ENCODE peak calls at places on chromosomes 16 and 17, in ten cellular contexts. O is aorta, U is WERI-Rb-1, V is SJSA1, M is PC-3, I is fibroblast of mammary gland, X is iPS DF 6.9, A is left lung, J is skeletal muscle cell, T is foreskin fibroblast. F is an unnamed sample.

GRCh38 chr16:30010817-30011504 is at the start of gene DOC2A:
- DNase-seq in O (no peak), U (peak), V (no peak), M (no peak), I (no peak), X (no peak), A (peak), J (no peak), T (peak), F (no peak)

GRCh38 chr16:70681382-70682238 is 4.2 kb downstream of the MTSS2 start:
- DNase-seq in O (peak), U (no peak), V (no peak), M (no peak), I (no peak), X (no peak), A (peak), J (no peak), T (no peak), F (no peak)

GRCh38 chr17:78421534-78422266 is 43.3 kb downstream of the PGS1 start:
- DNase-seq in O (peak), U (peak), V (peak), M (peak), I (peak), X (peak), A (peak), J (no peak), T (peak), F (peak)

GRCh38 chr16:72029567-72030271 is 21.2 kb downstream of the DHODH start:
- DNase-seq in O (no peak), U (no peak), V (no peak), M (no peak), I (no peak), X (no peak), A (no peak), J (no peak), T (no peak), F (no peak)

GRCh38 chr16:54316095-54316494 is 29.5 kb upstream of the IRX3 start:
- DNase-seq in O (no peak), U (no peak), V (no peak), M (no peak), I (no peak), X (no peak), A (no peak), J (no peak), T (no peak), F (no peak)

GRCh38 chr17:78180083-78180482 is 6.8 kb downstream of the TK1 start:
- DNase-seq in O (no peak), U (no peak), V (peak), M (no peak), I (no peak), X (no peak), A (no peak), J (no peak), T (no peak), F (no peak)

GRCh38 chr16:13909872-13910303 is 10.1 kb upstream of the ERCC4 start:
- DNase-seq in O (peak), U (no peak), V (no peak), M (peak), I (peak), X (no peak), A (no peak), J (peak), T (peak), F (peak)

GRCh38 chr16:91484-91883 is 13.5 kb downstream of the MPG start:
- DNase-seq in O (no peak), U (no peak), V (no peak), M (no peak), I (peak), X (no peak), A (no peak), J (no peak), T (peak), F (no peak)

GRCh38 chr16:56106527-56106926 is 84.8 kb upstream of the GNAO1 start:
- DNase-seq in O (no peak), U (no peak), V (no peak), M (no peak), I (no peak), X (no peak), A (no peak), J (no peak), T (no peak), F (no peak)

GRCh38 chr16:77406680-77407079 is 28.2 kb downstream of the ADAMTS18 start:
- DNase-seq in O (no peak), U (no peak), V (no peak), M (peak), I (peak), X (no peak), A (no peak), J (no peak), T (peak), F (no peak)

GRCh38 chr16:81646561-81646960 is 132.5 kb upstream of the PLCG2 start:
- DNase-seq in O (no peak), U (no peak), V (no peak), M (peak), I (peak), X (no peak), A (no peak), J (no peak), T (peak), F (no peak)

GRCh38 chr16:12257926-12258561 is 281.5 kb downstream of the SNX29 start:
- DNase-seq in O (no peak), U (peak), V (no peak), M (peak), I (no peak), X (no peak), A (no peak), J (no peak), T (no peak), F (no peak)

DNA sequence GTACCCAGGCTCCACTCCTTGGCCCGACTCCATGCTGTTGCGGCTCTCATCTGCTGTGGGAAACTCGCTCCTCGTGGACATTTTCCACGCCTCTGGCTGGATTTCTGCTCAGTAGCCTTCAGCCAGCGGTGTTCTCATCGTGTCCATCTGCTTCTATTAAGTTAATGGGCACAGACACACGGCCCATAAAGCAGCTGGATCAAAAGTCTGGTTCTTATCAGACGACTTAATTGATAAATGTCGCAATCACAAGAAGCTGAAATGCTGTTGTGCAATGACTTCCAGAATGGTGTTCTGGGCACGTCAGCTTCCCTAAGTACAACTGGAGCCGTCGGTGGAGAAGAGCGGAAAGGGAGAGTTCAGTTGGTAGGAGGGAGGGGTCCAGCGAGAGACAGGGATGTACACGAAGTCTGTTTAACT is 211.7 kb upstream of the CHMP6 start:
- DNase-seq in O (no peak), U (no peak), V (no peak), M (no peak), I (peak), X (no peak), A (no peak), J (peak), T (peak), F (no peak)
- H3K4me3 ChIP-seq in O (no peak), U (no peak), V (no peak), M (no peak), I (peak), X (no peak), A (no peak), J (no peak), T (no peak), F (no peak)

DNA sequence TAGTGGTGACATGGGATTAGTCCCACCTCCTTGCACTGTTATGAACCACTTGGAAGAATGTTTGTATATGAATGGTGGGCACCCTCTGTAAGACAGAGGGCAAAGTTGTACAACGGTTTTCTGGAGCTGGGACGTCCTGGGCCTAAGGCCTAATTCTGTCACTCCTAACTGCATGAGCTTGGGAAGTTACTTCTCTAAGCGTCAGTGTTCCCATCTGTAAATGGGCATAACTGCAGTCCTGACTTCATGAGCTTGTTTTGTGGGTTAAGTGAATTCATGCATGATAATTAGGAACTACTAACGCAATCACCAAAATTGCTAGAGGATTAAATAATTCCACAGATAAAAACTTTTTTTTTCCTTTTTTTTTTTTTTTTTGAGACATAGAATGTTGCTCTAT is 1.8 kb downstream of the TBC1D16 start:
- DNase-seq in O (no peak), U (no peak), V (no peak), M (no peak), I (no peak), X (no peak), A (no peak), J (no peak), T (no peak), F (no peak)
- H3K4me3 ChIP-seq in O (no peak), U (no peak), V (no peak), M (no peak), I (no peak), X (no peak), A (no peak), J (no peak), T (no peak), F (no peak)

GRCh38 chr16:27189335-27189972 is 13.9 kb upstream of the KDM8 start:
- DNase-seq in O (no peak), U (peak), V (no peak), M (no peak), I (no peak), X (no peak), A (no peak), J (no peak), T (no peak), F (no peak)
- H3K4me3 ChIP-seq in O (no peak), U (no peak), V (no peak), M (no peak), I (no peak), X (no peak), A (no peak), J (no peak), T (no peak), F (no peak)

GRCh38 chr16:27232061-27232841 is 28.9 kb downstream of the KDM8 start:
- DNase-seq in O (peak), U (no peak), V (no peak), M (no peak), I (no peak), X (no peak), A (no peak), J (no peak), T (no peak), F (no peak)

GRCh38 chr16:27229891-27230470 is 26.7 kb downstream of the KDM8 start:
- DNase-seq in O (peak), U (no peak), V (no peak), M (no peak), I (no peak), X (no peak), A (peak), J (no peak), T (no peak), F (no peak)

GRCh38 chr16:27228621-27229501 is 25.5 kb downstream of the KDM8 start:
- DNase-seq in O (peak), U (peak), V (no peak), M (no peak), I (no peak), X (no peak), A (peak), J (peak), T (no peak), F (no peak)

GRCh38 chr16:27231692-27232060 is 28.4 kb downstream of the KDM8 start:
- DNase-seq in O (no peak), U (no peak), V (no peak), M (no peak), I (no peak), X (no peak), A (peak), J (no peak), T (no peak), F (no peak)

DNA sequence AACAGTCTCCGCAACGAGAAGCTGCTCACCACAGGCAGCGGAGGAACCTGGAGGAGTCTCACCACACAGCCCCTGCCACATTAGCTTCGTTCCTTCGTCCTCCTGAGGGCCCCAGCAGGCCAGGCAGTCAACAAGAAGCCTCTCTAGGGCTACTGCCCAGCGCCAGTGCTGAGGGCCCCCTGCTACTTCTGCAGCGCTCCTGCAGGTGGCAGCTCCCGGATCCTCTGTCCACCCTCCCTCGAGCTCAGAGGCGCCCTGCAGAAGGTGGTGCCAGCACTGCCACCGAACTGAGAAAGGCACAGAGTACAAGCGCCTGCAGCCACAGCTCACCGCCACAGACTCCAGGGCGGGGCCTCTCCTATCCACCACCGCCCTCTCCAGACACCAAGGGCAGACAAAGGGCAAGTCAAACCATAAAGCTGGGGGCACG is 27.3 kb downstream of the KDM8 start:
- DNase-seq in O (peak), U (no peak), V (no peak), M (no peak), I (no peak), X (no peak), A (peak), J (no peak), T (no peak), F (no peak)
- H3K4me3 ChIP-seq in O (no peak), U (no peak), V (no peak), M (no peak), I (no peak), X (no peak), A (no peak), J (no peak), T (no peak), F (no peak)

DNA sequence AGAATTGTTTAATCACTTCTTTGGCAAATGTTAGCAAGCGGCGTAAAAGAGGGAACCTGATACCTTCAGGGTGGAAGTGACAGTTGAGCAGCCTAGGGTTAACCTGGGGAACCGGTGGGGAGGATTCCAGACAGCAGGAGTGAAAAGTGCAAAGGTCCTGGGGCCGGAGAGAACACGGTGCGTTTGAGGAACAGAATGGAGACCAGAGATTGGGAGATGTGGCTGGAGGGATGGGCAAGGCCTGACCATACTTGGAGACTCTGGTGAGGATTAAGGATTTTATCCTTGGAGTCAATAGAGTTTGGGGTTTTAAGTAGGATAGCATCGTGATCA is 2.3 kb upstream of the ZNF500 start:
- DNase-seq in O (no peak), U (peak), V (no peak), M (no peak), I (no peak), X (no peak), A (no peak), J (no peak), T (no peak), F (no peak)
- H3K4me3 ChIP-seq in O (no peak), U (no peak), V (no peak), M (peak), I (peak), X (peak), A (peak), J (peak), T (peak), F (no peak)

GRCh38 chr17:44008205-44008909 is 3.9 kb downstream of the NAGS start:
- DNase-seq in O (no peak), U (no peak), V (no peak), M (no peak), I (no peak), X (no peak), A (no peak), J (no peak), T (no peak), F (no peak)
- H3K4me3 ChIP-seq in O (no peak), U (no peak), V (peak), M (peak), I (no peak), X (no peak), A (no peak), J (peak), T (peak), F (peak)